ENCODE peak calls at places on chromosome 16, in eight cellular contexts. T is mammary epithelial cell; B is AG09309; V is fibroblast of lung; C is SK-N-SH; D is type B pancreatic cell; E is CD8-positive, alpha-beta T cell; K is left ventricle myocardium inferior. L is an unnamed sample.

GRCh38 chr16:54051821-54052220 is 234.8 kb downstream of the IRX3 start:
- DNase-seq in D (no peak), E (no peak), K (no peak), B (no peak), C (no peak), V (no peak), T (no peak), L (no peak)

GRCh38 chr16:57194512-57194911 is 8.4 kb downstream of the RSPRY1 start:
- DNase-seq in C (peak), V (peak), T (peak), E (no peak), K (no peak), D (no peak), B (peak), L (no peak)

GRCh38 chr16:3608069-3608468 is 3.3 kb downstream of the SLX4 start:
- DNase-seq in E (no peak), B (no peak), C (no peak), K (no peak), V (no peak), D (no peak), T (no peak), L (no peak)

GRCh38 chr16:78611318-78611717 is 511.9 kb downstream of the WWOX start:
- DNase-seq in V (no peak), E (no peak), T (no peak), C (no peak), B (no peak), D (no peak), K (no peak), L (no peak)

GRCh38 chr16:84075376-84075775 is 32.8 kb upstream of the SLC38A8 start:
- DNase-seq in B (no peak), C (no peak), K (no peak), T (no peak), V (no peak), D (no peak), E (no peak), L (no peak)

GRCh38 chr16:68364601-68364998 is 53.8 kb downstream of the PRMT7 start:
- DNase-seq in C (no peak), V (no peak), D (no peak), B (no peak), T (no peak), K (no peak), E (no peak), L (no peak)

GRCh38 chr16:67490330-67491096 is 7.2 kb upstream of the AGRP start:
- DNase-seq in V (peak), T (no peak), K (no peak), B (peak), E (no peak), D (no peak), C (no peak), L (no peak)

GRCh38 chr16:67470314-67470713 is 10.6 kb downstream of the ATP6V0D1 start:
- DNase-seq in K (peak), D (no peak), B (no peak), E (no peak), T (no peak), V (no peak), C (peak), L (no peak)

GRCh38 chr16:27512061-27512460 is 37.7 kb downstream of the GTF3C1 start:
- DNase-seq in T (no peak), K (no peak), V (no peak), D (no peak), C (no peak), E (no peak), B (no peak), L (no peak)

GRCh38 chr16:53817812-53818211 is 113.9 kb downstream of the FTO start:
- DNase-seq in V (peak), E (no peak), D (no peak), C (peak), K (no peak), T (no peak), B (no peak), L (no peak)

DNA sequence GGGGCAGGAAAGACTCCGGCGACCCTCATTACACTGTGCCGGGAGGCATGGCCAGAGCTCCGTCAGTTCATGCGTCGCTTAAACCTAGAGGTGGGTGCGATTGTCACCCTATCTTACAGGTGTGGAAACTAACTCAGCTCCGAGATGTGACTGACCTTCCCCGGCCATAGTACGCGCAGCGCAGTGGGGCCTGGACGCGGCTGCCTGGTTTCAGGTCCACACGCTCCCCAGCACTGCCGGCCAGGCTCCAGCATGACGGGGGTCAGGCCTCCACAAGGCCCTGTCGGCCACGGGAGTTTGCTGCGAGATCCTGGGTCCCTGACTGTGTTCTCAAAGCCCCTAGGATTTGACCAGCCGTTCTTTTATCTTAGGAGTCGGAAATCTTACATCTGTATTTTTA is 34.4 kb downstream of the JPH3 start:
- DNase-seq in B (no peak), E (no peak), D (no peak), K (no peak), T (no peak), V (no peak), C (no peak), L (no peak)
- TF ChIP-seq CTCF in B (no peak), E (no peak), D (peak), K (peak), T (no peak), V (no peak), C (no peak), L (no peak)

GRCh38 chr16:61936522-61936921 is 99.7 kb downstream of the CDH8 start:
- DNase-seq in B (no peak), T (no peak), K (no peak), D (no peak), E (no peak), C (peak), V (no peak), L (no peak)
- TF ChIP-seq CTCF in B (no peak), T (peak), K (no peak), D (peak), E (no peak), C (peak), V (no peak), L (no peak)

DNA sequence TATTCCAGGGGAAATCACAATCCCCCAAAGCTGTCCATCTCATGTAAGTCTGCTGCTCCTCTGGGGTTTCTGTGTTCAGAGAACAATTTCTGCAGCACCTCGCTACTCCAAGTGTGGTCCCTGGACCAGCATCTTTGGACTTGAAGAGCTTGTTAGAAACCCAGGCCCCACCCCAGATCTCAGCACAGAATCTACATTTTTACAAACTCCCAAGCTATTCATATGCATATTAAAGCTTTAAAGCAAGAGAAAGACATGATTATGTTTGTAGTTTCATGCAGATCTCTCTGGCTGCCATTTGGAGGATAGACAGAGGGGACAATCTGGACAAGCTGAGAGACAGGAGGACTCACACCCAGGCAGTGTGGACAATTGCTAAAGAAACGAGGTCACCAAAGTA is 33.5 kb downstream of the TEKT5 start:
- DNase-seq in C (no peak), V (no peak), B (no peak), E (no peak), T (no peak), K (no peak), D (no peak), L (no peak)
- TF ChIP-seq CTCF in C (no peak), V (no peak), B (no peak), E (no peak), T (no peak), K (no peak), D (no peak), L (no peak)

GRCh38 chr16:65967376-65967775 is 399.1 kb upstream of the CDH5 start:
- DNase-seq in V (no peak), K (no peak), B (peak), T (no peak), E (no peak), D (no peak), C (no peak), L (no peak)
- TF ChIP-seq CTCF in V (no peak), K (no peak), B (no peak), T (no peak), E (no peak), D (no peak), C (no peak), L (no peak)

DNA sequence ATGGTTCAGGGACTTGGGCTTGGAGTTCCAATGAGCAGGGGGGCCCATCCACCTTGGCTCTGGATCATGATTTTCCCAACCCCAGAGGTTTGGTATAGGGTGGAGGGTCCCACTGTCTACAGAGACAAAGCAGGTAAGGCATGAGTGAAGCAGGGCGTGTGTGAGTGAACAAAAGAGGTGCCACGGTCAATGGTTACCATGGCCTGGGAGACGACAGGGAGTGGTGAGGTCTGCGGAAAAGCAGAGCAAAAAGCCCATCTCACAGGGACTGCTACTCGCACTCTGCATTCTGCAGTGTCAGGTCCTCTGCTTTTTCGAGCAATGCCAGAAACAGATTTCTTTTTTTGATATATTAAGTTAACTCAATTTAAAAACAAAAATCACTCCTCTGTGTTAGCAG is 24.6 kb downstream of the MYH11 start:
- DNase-seq in E (no peak), V (no peak), T (no peak), D (no peak), K (no peak), B (no peak), C (no peak), L (no peak)
- TF ChIP-seq CTCF in E (no peak), V (no peak), T (no peak), D (no peak), K (no peak), B (no peak), C (no peak), L (no peak)

DNA sequence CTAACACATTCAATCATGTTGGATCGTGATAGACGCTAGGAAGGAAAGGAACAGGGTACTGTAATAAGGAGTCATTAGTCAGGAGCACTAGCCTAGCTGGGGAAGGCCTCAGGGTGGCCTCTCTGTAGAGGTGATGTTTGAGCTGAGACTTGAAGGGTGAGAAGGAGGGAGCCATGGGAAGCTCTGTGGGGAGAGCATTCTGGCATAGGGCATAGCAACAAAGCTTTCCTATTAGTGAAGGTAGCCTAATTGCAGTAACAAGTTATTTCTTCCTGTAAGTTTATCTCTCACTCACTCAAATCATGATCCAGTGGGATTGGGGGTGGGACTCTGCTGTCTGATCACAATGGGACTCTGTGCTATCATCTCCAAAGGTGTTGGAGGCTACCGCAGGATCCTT is 16.1 kb downstream of the PLCG2 start:
- DNase-seq in V (no peak), T (no peak), C (no peak), D (no peak), E (no peak), K (no peak), B (no peak), L (no peak)
- TF ChIP-seq CTCF in V (no peak), T (no peak), C (no peak), D (no peak), E (no peak), K (no peak), B (no peak), L (no peak)

L was measured in natural killer cell.